ENCODE peak calls at places on chromosomes 7 and 10, in six cellular contexts. One of them, this sample, is unnamed.

GRCh38 chr7:20786779-20787651 is at the start of gene SP8:
- DNase-seq in A549: no peak
- DNase-seq in fibroblast of lung: peak; percentile 48
- DNase-seq in endodermal cell: peak; percentile 92
- DNase-seq in hepatocyte: peak; percentile 73
- DNase-seq in heart left ventricle: no peak
- DNase-seq in this sample: peak; percentile 86

GRCh38 chr7:158672975-158673374 is 31.6 kb downstream of the NCAPG2 start:
- DNase-seq in hepatocyte: no peak
- DNase-seq in fibroblast of lung: peak; percentile 40
- DNase-seq in heart left ventricle: no peak
- DNase-seq in A549: peak; percentile 66
- DNase-seq in endodermal cell: no peak
- DNase-seq in this sample: no peak

GRCh38 chr7:697259-697615 is 29.3 kb upstream of the DNAAF5 start:
- DNase-seq in heart left ventricle: no peak
- DNase-seq in fibroblast of lung: no peak
- DNase-seq in A549: no peak
- DNase-seq in endodermal cell: peak; percentile 18
- DNase-seq in hepatocyte: no peak
- DNase-seq in this sample: no peak

GRCh38 chr10:28139138-28139537 is 140.3 kb upstream of the ODAD2 start:
- DNase-seq in heart left ventricle: no peak
- DNase-seq in fibroblast of lung: peak; percentile 73
- DNase-seq in endodermal cell: no peak
- DNase-seq in A549: no peak
- DNase-seq in hepatocyte: no peak
- DNase-seq in this sample: no peak

GRCh38 chr10:35911954-35912353 is 269.9 kb upstream of the FZD8 start:
- DNase-seq in hepatocyte: no peak
- DNase-seq in fibroblast of lung: no peak
- DNase-seq in A549: no peak
- DNase-seq in endodermal cell: no peak
- DNase-seq in heart left ventricle: no peak
- DNase-seq in this sample: no peak

GRCh38 chr7:113331155-113331898 is 213.0 kb upstream of the SMIM30 start:
- DNase-seq in A549: no peak
- DNase-seq in endodermal cell: peak; percentile 85
- DNase-seq in fibroblast of lung: no peak
- DNase-seq in heart left ventricle: peak; percentile 21
- DNase-seq in hepatocyte: peak; percentile 8
- DNase-seq in this sample: peak; percentile 38

GRCh38 chr10:108544500-108545120 is 1378.7 kb downstream of the XPNPEP1 start:
- DNase-seq in fibroblast of lung: peak; percentile 42
- DNase-seq in hepatocyte: peak; percentile 88
- DNase-seq in A549: peak; percentile 51
- DNase-seq in heart left ventricle: no peak
- DNase-seq in endodermal cell: peak; percentile 90
- DNase-seq in this sample: peak; percentile 66

GRCh38 chr10:48724127-48724526 is 39.5 kb downstream of the WDFY4 start:
- DNase-seq in endodermal cell: no peak
- DNase-seq in A549: no peak
- DNase-seq in hepatocyte: no peak
- DNase-seq in fibroblast of lung: no peak
- DNase-seq in heart left ventricle: no peak
- DNase-seq in this sample: no peak

GRCh38 chr7:46972205-46972604 is 609.7 kb downstream of the TNS3 start:
- DNase-seq in hepatocyte: no peak
- DNase-seq in A549: peak; percentile 20
- DNase-seq in heart left ventricle: no peak
- DNase-seq in fibroblast of lung: peak; percentile 87
- DNase-seq in endodermal cell: no peak
- DNase-seq in this sample: no peak

GRCh38 chr10:102497545-102497944 is 5.0 kb downstream of the ACTR1A start:
- DNase-seq in A549: no peak
- DNase-seq in fibroblast of lung: no peak
- DNase-seq in heart left ventricle: no peak
- DNase-seq in hepatocyte: no peak
- DNase-seq in endodermal cell: no peak
- DNase-seq in this sample: no peak

GRCh38 chr7:41189866-41190265 is 513.0 kb downstream of the INHBA start:
- DNase-seq in endodermal cell: no peak
- DNase-seq in heart left ventricle: no peak
- DNase-seq in fibroblast of lung: peak; percentile 98
- DNase-seq in hepatocyte: peak; percentile 23
- DNase-seq in A549: peak; percentile 46
- DNase-seq in this sample: peak; percentile 46

DNA sequence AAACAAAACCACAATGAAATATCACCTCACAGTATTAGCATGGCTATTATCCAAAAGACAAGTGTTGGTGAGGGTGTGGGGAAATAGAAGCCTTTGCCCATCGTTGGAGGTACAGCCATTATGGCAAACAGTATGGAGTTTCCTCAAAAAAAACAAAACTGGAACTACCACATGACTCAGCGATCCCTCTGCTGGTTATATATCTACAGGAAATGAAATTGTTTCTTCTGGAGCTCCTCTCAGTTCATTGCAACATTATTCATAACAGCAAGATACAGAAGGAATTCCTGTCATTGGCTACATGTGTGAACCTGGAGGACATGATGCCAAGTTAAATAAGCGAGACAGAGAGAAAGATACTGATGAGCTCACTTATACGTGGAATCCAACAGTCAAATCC is 2.4 kb upstream of the UBE3C start:
- DNase-seq in endodermal cell: no peak
- DNase-seq in fibroblast of lung: peak; percentile 82
- DNase-seq in heart left ventricle: no peak
- DNase-seq in hepatocyte: peak; percentile 50
- DNase-seq in A549: peak; percentile 76
- DNase-seq in this sample: peak; percentile 57
- H3K4me3 ChIP-seq in endodermal cell: no peak overlapping the region
- H3K4me3 ChIP-seq in fibroblast of lung: no peak overlapping the region
- H3K4me3 ChIP-seq in heart left ventricle: no peak overlapping the region
- H3K4me3 ChIP-seq in hepatocyte: no peak overlapping the region
- H3K4me3 ChIP-seq in A549: no peak overlapping the region
- H3K4me3 ChIP-seq in this sample: no peak overlapping the region

GRCh38 chr10:44976352-44977198 is 2.0 kb downstream of the DEPP1 start:
- DNase-seq in heart left ventricle: no peak
- DNase-seq in A549: no peak
- DNase-seq in fibroblast of lung: no peak
- DNase-seq in endodermal cell: no peak
- DNase-seq in hepatocyte: no peak
- DNase-seq in this sample: no peak

GRCh38 chr10:44978213-44978569 is 418 bp downstream of the DEPP1 start:
- DNase-seq in hepatocyte: no peak
- DNase-seq in heart left ventricle: no peak
- DNase-seq in fibroblast of lung: no peak
- DNase-seq in A549: no peak
- DNase-seq in endodermal cell: no peak
- DNase-seq in this sample: no peak

GRCh38 chr10:44978570-44979280 is at the start of gene DEPP1:
- DNase-seq in fibroblast of lung: peak; percentile 91
- DNase-seq in heart left ventricle: peak; percentile 92
- DNase-seq in hepatocyte: peak; percentile 98
- DNase-seq in endodermal cell: peak; percentile 95
- DNase-seq in A549: peak; percentile 88
- DNase-seq in this sample: peak; percentile 98

GRCh38 chr10:44975487-44976331 is 2.9 kb downstream of the DEPP1 start:
- DNase-seq in endodermal cell: peak; percentile 79
- DNase-seq in fibroblast of lung: peak; percentile 86
- DNase-seq in hepatocyte: peak; percentile 87
- DNase-seq in A549: peak; percentile 21
- DNase-seq in heart left ventricle: no peak
- DNase-seq in this sample: peak; percentile 85

GRCh38 chr10:44977287-44978212 is 1.1 kb downstream of the DEPP1 start:
- DNase-seq in A549: no peak
- DNase-seq in fibroblast of lung: no peak
- DNase-seq in endodermal cell: no peak
- DNase-seq in hepatocyte: no peak
- DNase-seq in heart left ventricle: no peak
- DNase-seq in this sample: no peak
- H3K4me1 ChIP-seq in A549: peaks cover 60% of the 10 kb centered on the region
- H3K4me1 ChIP-seq in fibroblast of lung: peaks cover 42% of the 10 kb centered on the region
- H3K4me1 ChIP-seq in endodermal cell: peaks cover 25% of the 10 kb centered on the region
- H3K4me1 ChIP-seq in hepatocyte: peaks cover 74% of the 10 kb centered on the region
- H3K4me1 ChIP-seq in heart left ventricle: peaks cover 59% of the 10 kb centered on the region
- H3K4me1 ChIP-seq in this sample: peaks cover 86% of the 10 kb centered on the region

GRCh38 chr10:76316234-76316633 is 884.8 kb downstream of the LRMDA start:
- DNase-seq in endodermal cell: no peak
- DNase-seq in heart left ventricle: no peak
- DNase-seq in hepatocyte: no peak
- DNase-seq in fibroblast of lung: no peak
- DNase-seq in A549: no peak
- DNase-seq in this sample: no peak

GRCh38 chr10:76317078-76317477 is 885.7 kb downstream of the LRMDA start:
- DNase-seq in fibroblast of lung: no peak
- DNase-seq in hepatocyte: no peak
- DNase-seq in endodermal cell: no peak
- DNase-seq in A549: no peak
- DNase-seq in heart left ventricle: no peak
- DNase-seq in this sample: no peak

GRCh38 chr10:76311752-76312699 is 880.6 kb downstream of the LRMDA start:
- DNase-seq in fibroblast of lung: no peak
- DNase-seq in heart left ventricle: no peak
- DNase-seq in endodermal cell: peak; percentile 83
- DNase-seq in A549: peak; percentile 56
- DNase-seq in hepatocyte: peak; percentile 56
- DNase-seq in this sample: peak; percentile 67

GRCh38 chr10:76318171-76318570 is 886.7 kb downstream of the LRMDA start:
- DNase-seq in hepatocyte: no peak
- DNase-seq in heart left ventricle: no peak
- DNase-seq in fibroblast of lung: no peak
- DNase-seq in A549: no peak
- DNase-seq in endodermal cell: no peak
- DNase-seq in this sample: no peak

GRCh38 chr10:76315240-76315639 is 883.8 kb downstream of the LRMDA start:
- DNase-seq in endodermal cell: peak; percentile 55
- DNase-seq in fibroblast of lung: no peak
- DNase-seq in hepatocyte: no peak
- DNase-seq in A549: no peak
- DNase-seq in heart left ventricle: no peak
- DNase-seq in this sample: no peak
- TF ChIP-seq CTCF in endodermal cell: peak; percentile 42
- TF ChIP-seq CTCF in fibroblast of lung: no peak
- TF ChIP-seq CTCF in hepatocyte: no peak
- TF ChIP-seq CTCF in A549: no peak
- TF ChIP-seq CTCF in heart left ventricle: no peak
- TF ChIP-seq CTCF in this sample: no peak

GRCh38 chr10:67665491-67665890 is 30.5 kb downstream of the CTNNA3 start:
- DNase-seq in A549: peak; percentile 54
- DNase-seq in hepatocyte: peak; percentile 7
- DNase-seq in fibroblast of lung: no peak
- DNase-seq in endodermal cell: peak; percentile 50
- DNase-seq in heart left ventricle: peak; percentile 32
- DNase-seq in this sample: no peak

GRCh38 chr10:67666416-67667043 is 29.5 kb downstream of the CTNNA3 start:
- DNase-seq in endodermal cell: no peak
- DNase-seq in heart left ventricle: no peak
- DNase-seq in hepatocyte: peak; percentile 19
- DNase-seq in A549: peak; percentile 72
- DNase-seq in fibroblast of lung: peak; percentile 11
- DNase-seq in this sample: peak; percentile 43

GRCh38 chr10:67663449-67664087 is 32.4 kb downstream of the CTNNA3 start:
- DNase-seq in fibroblast of lung: no peak
- DNase-seq in heart left ventricle: peak; percentile 25
- DNase-seq in A549: no peak
- DNase-seq in hepatocyte: no peak
- DNase-seq in endodermal cell: peak; percentile 51
- DNase-seq in this sample: no peak

GRCh38 chr10:67662415-67662814 is 33.6 kb downstream of the CTNNA3 start:
- DNase-seq in A549: no peak
- DNase-seq in fibroblast of lung: no peak
- DNase-seq in heart left ventricle: no peak
- DNase-seq in endodermal cell: no peak
- DNase-seq in hepatocyte: no peak
- DNase-seq in this sample: no peak

DNA sequence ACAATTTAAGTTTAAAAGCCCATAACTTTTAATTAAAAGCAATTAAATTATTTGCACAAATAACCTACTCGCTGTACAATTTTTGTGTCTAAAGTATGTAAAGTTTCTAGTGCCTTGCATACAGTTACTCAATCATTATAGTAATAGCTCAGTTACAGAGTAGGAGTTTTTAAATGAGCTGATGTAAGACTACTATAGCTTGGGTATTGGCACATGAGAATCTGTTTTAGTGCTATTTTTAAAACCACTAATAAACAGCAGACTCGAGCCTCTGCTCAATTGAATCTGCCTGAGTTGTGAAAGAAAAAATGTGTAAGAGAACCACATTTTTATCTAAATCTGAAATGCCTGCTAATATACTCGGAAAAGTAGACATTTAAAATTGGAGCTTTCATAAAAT is 31.1 kb downstream of the CTNNA3 start:
- DNase-seq in heart left ventricle: no peak
- DNase-seq in hepatocyte: no peak
- DNase-seq in endodermal cell: no peak
- DNase-seq in fibroblast of lung: no peak
- DNase-seq in A549: no peak
- DNase-seq in this sample: no peak
- H3K4me3 ChIP-seq in heart left ventricle: peak overlapping the region; percentile 4
- H3K4me3 ChIP-seq in hepatocyte: no peak overlapping the region
- H3K4me3 ChIP-seq in endodermal cell: no peak overlapping the region
- H3K4me3 ChIP-seq in fibroblast of lung: no peak overlapping the region
- H3K4me3 ChIP-seq in A549: no peak overlapping the region
- H3K4me3 ChIP-seq in this sample: no peak overlapping the region

DNA sequence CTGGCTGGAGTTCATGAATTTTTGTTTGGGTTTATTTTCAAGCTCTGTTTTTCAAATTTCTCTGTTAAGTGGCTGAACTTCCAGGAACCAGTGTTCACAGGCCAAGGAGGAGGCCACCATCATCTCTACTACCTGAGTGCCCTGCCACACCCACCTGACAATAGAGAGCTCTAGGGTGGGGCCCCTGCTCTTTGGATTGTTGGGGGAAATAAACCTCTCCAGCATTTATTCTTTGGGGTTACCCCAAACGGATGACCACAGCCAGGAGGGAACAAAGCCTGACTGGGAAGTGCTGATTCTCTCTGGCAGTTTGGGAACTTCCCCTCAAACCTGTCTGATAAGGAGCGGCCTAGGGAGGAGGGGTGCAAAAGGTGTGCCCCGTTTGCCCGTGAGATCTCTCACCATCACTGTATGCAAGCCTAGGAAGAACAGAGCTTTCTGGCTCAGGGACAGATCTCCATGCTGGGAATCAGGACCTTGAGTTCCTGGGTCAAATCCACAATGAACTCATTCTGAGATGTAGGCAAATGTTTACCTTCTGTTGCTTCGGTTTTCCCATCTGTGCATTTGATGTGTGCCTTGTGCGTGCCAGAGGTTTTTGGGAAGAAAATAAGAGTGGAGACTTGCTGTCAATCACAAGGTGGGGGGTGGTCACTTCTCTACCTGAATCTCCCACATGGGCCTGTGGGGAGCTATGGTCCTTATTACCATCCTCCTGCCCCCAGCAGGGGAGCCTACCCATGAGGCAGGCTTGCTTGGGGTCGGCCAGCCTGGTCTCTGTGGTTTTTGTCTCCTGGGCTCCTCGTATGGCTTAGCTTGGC is 27.7 kb upstream of the PDCD4 start:
- DNase-seq in hepatocyte: no peak
- DNase-seq in fibroblast of lung: no peak
- DNase-seq in A549: no peak
- DNase-seq in heart left ventricle: no peak
- DNase-seq in endodermal cell: no peak
- DNase-seq in this sample: no peak
- H3K4me1 ChIP-seq in hepatocyte: peaks cover 67% of the 10 kb centered on the region
- H3K4me1 ChIP-seq in fibroblast of lung: no peaks in the 10 kb centered on the region
- H3K4me1 ChIP-seq in A549: peaks cover 25% of the 10 kb centered on the region
- H3K4me1 ChIP-seq in heart left ventricle: no peaks in the 10 kb centered on the region
- H3K4me1 ChIP-seq in endodermal cell: no peaks in the 10 kb centered on the region
- H3K4me1 ChIP-seq in this sample: peaks cover 17% of the 10 kb centered on the region